ENCODE peak calls at places on chromosomes 16 and 17, in six cellular contexts. B, F, S, A, T and Q are unnamed samples.

GRCh38 chr17:67421869-67422273 is 44.8 kb downstream of the PITPNC1 start:
- DNase-seq in F (no peak), S (peak), T (no peak), B (peak), A (no peak), Q (no peak)

GRCh38 chr16:29310852-29311314 is 95.6 kb downstream of the NPIPB11 start:
- DNase-seq in F (no peak), B (no peak), S (peak), A (no peak), T (no peak), Q (no peak)

GRCh38 chr16:30526137-30526822 is at the start of gene ZNF768:
- DNase-seq in T (peak), A (peak), B (peak), S (peak), F (no peak), Q (peak)

GRCh38 chr16:51818342-51818944 is 667.4 kb upstream of the SALL1 start:
- DNase-seq in B (peak), S (peak), T (peak), A (peak), F (no peak), Q (no peak)

GRCh38 chr16:30010817-30011504 is at the start of gene DOC2A:
- DNase-seq in B (peak), A (peak), S (no peak), F (no peak), T (peak), Q (no peak)

GRCh38 chr17:74164446-74165045 is 38.9 kb upstream of the RPL38 start:
- DNase-seq in F (no peak), S (no peak), T (no peak), B (no peak), A (no peak), Q (no peak)

GRCh38 chr17:40452074-40452787 is 9.0 kb downstream of the IGFBP4 start:
- DNase-seq in T (no peak), A (no peak), B (no peak), F (peak), S (no peak), Q (no peak)

GRCh38 chr17:36123431-36123830 is 19.8 kb downstream of the CCL4 start:
- DNase-seq in A (no peak), T (no peak), F (no peak), S (no peak), B (no peak), Q (no peak)

GRCh38 chr17:56845934-56846333 is 12.0 kb downstream of the DGKE start:
- DNase-seq in B (no peak), S (no peak), T (no peak), A (no peak), F (no peak), Q (no peak)

GRCh38 chr17:67375054-67375427 is 2.0 kb upstream of the PITPNC1 start:
- DNase-seq in F (no peak), B (no peak), S (no peak), A (no peak), T (no peak), Q (no peak)

GRCh38 chr17:63440127-63440769 is 5.9 kb downstream of the CYB561 start:
- DNase-seq in B (no peak), T (no peak), A (no peak), S (no peak), F (no peak), Q (peak)
- TF ChIP-seq CTCF in B (no peak), T (no peak), A (peak), S (no peak), F (no peak), Q (no peak)

DNA sequence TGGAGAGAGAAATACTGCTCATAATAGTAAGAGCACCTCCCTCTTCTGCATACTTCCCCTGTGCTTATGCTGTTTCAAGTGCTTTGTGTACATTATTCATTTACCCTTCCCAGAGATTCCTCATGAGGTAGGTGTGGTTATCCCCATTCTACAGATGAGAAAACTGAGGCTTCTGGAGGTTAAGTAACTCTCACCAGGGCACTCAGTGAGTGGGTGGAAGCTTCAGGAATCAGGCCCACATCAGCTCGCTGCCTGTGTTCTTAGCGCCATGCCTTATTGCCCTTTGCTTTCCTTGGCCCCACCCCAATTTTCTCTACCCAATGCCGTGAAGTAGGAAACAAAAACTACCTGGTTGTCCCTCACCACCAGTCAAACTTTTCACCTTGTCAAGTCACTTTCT is 18.1 kb upstream of the ITGB3 start:
- DNase-seq in F (no peak), S (no peak), A (no peak), T (no peak), B (no peak), Q (no peak)
- TF ChIP-seq CTCF in F (no peak), S (no peak), A (no peak), T (no peak), B (no peak), Q (no peak)

DNA sequence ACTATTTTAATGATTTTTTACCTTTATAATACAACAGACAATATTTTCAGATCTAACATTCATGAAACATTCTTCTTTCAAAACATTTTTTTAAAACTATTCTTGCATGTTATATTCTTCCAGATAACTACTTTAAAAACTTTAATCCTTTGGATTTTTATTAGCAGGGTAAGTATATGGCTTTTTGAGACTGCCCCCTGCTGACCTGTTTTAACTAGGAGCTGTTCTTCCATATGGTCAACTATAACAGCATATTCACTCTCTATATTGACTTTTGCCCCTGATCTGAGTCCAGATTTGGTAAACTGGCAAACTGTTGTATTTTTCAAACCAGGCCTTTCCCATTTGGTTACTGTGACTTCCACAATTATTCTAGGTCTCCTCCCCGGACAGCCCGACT is 16.5 kb downstream of the ZNF18 start:
- DNase-seq in S (no peak), T (no peak), B (no peak), A (no peak), F (no peak), Q (no peak)
- TF ChIP-seq CTCF in S (no peak), T (peak), B (no peak), A (no peak), F (peak), Q (no peak)

GRCh38 chr16:2770057-2770780 is 6.9 kb downstream of the ELOB start:
- DNase-seq in B (no peak), F (no peak), T (no peak), A (no peak), S (no peak), Q (no peak)
- TF ChIP-seq CTCF in B (peak), F (no peak), T (no peak), A (peak), S (no peak), Q (no peak)

GRCh38 chr16:17970816-17971291 is 365.7 kb downstream of the NPIPA8 start:
- DNase-seq in B (no peak), F (peak), T (no peak), S (no peak), A (no peak), Q (no peak)
- TF ChIP-seq CTCF in B (peak), F (no peak), T (peak), S (no peak), A (no peak), Q (no peak)

GRCh38 chr17:55303701-55304145 is 39.0 kb downstream of the HLF start:
- DNase-seq in F (no peak), B (no peak), A (no peak), S (no peak), T (no peak), Q (no peak)
- TF ChIP-seq CTCF in F (no peak), B (no peak), A (no peak), S (no peak), T (no peak), Q (no peak)

DNA sequence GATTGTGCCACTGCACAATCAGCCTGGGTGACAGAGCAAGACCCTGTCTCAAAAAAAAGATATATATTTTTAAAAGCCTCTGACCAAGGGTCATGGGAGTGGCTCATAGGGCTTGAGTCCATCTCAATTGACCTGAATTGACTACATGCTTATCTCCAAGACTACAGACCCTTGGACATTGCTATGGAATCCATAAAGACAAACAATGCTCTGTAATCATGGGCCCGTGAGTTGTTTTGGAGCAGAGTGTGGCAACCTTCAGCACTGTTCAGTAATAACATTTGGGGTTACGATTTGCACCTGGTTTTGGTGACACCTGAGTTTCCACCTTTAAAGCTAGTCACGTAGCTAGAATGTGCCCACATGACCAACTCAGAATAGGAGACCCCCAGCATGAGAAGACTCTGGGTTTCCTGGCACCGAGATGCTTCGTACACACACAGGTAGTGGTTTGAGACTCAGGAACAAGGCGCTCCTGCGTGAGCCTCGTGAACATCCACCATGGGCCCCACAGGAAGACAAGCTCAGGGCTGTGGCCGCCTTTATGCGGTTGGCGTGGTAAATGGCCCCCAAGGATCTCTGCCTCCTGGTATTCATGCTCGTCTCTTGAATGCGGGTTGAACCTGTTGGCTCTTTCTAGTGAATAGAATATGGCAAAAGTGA is 66.6 kb upstream of the RPH3AL start:
- DNase-seq in B (no peak), A (no peak), T (no peak), F (no peak), S (no peak), Q (peak)
- TF ChIP-seq CTCF in B (no peak), A (no peak), T (no peak), F (no peak), S (no peak), Q (no peak)

GRCh38 chr16:58299757-58300349 is 5.0 kb upstream of the PRSS54 start:
- DNase-seq in B (no peak), T (no peak), S (no peak), A (peak), F (no peak), Q (no peak)
- TF ChIP-seq CTCF in B (peak), T (peak), S (peak), A (peak), F (no peak), Q (no peak)

GRCh38 chr16:27368358-27368722 is 33.6 kb upstream of the IL21R start:
- DNase-seq in T (no peak), S (no peak), F (no peak), A (no peak), B (no peak), Q (no peak)
- TF ChIP-seq CTCF in T (no peak), S (peak), F (no peak), A (no peak), B (no peak), Q (no peak)

GRCh38 chr17:79798296-79799173 is 1.7 kb upstream of the CBX8 start:
- DNase-seq in S (peak), B (no peak), T (no peak), A (peak), F (no peak), Q (no peak)

GRCh38 chr17:79794659-79795511 is 2.0 kb downstream of the CBX8 start:
- DNase-seq in S (no peak), F (no peak), A (peak), B (no peak), T (no peak), Q (no peak)

GRCh38 chr17:79797492-79798295 is 817 bp upstream of the CBX8 start:
- DNase-seq in A (peak), F (no peak), S (peak), B (no peak), T (no peak), Q (no peak)

GRCh38 chr17:79795795-79796569 is 895 bp downstream of the CBX8 start:
- DNase-seq in B (no peak), S (no peak), F (no peak), A (no peak), T (no peak), Q (no peak)

GRCh38 chr17:79796570-79797491 is at the start of gene CBX8:
- DNase-seq in T (peak), B (peak), A (peak), F (peak), S (peak), Q (peak)
- TF ChIP-seq CTCF in T (no peak), B (no peak), A (no peak), F (peak), S (no peak), Q (no peak)